ENCODE peak calls at places on chromosome X, in ten cellular contexts. Z, B, G, J, O, F, Q, L, S and X are unnamed samples.

GRCh38 chrX:131828482-131828881 is 194.6 kb upstream of the STK26 start:
- DNase-seq in Z (no peak), B (no peak), G (no peak), J (peak; percentile 11), O (no peak), F (no peak), Q (no peak), L (peak; percentile 6), S (no peak), X (no peak)

GRCh38 chrX:40971736-40972135 is 113.5 kb upstream of the USP9X start:
- DNase-seq in Z (no peak), B (no peak), G (no peak), J (peak; percentile 1), O (no peak), F (no peak), Q (no peak), L (no peak), S (no peak), X (no peak)

GRCh38 chrX:1246816-1247215 is 21.8 kb upstream of the CSF2RA start:
- DNase-seq in Z (peak; percentile 65), B (peak; percentile 83), G (peak; percentile 81), J (no peak), O (peak; percentile 33), F (peak; percentile 4), Q (peak; percentile 77), L (peak; percentile 46), S (peak; percentile 84), X (peak; percentile 81)

GRCh38 chrX:134659761-134660160 is 1.5 kb upstream of the PLAC1 start:
- DNase-seq in Z (no peak), B (no peak), G (no peak), J (no peak), O (no peak), F (no peak), Q (no peak), L (no peak), S (no peak), X (no peak)

GRCh38 chrX:152635941-152636340 is 1.8 kb upstream of the GABRQ start:
- DNase-seq in Z (no peak), B (no peak), G (peak; percentile 58), J (peak; percentile 41), O (peak; percentile 74), F (no peak), Q (peak; percentile 24), L (peak; percentile 57), S (no peak), X (peak; percentile 36)

GRCh38 chrX:13965531-13965930 is 64.2 kb downstream of the GEMIN8 start:
- DNase-seq in Z (no peak), B (no peak), G (peak; percentile 27), J (no peak), O (no peak), F (peak; percentile 15), Q (no peak), L (no peak), S (no peak), X (peak; percentile 62)

GRCh38 chrX:153445106-153445855 is 575 bp downstream of the TREX2 start:
- DNase-seq in Z (no peak), B (no peak), G (no peak), J (no peak), O (no peak), F (no peak), Q (no peak), L (no peak), S (no peak), X (peak; percentile 55)

GRCh38 chrX:10665681-10666080 is 45.3 kb upstream of the MID1 start:
- DNase-seq in Z (no peak), B (no peak), G (no peak), J (no peak), O (no peak), F (no peak), Q (no peak), L (no peak), S (no peak), X (no peak)